ENCODE peak calls at places on chromosomes 16 and 17, in five cellular contexts. R is epithelial cell of proximal tubule, Y is choroid plexus epithelial cell, M is iPS DF 6.9, P is lower lobe of right lung. I is an unnamed sample.

GRCh38 chr16:17258848-17259713 is 211.7 kb downstream of the XYLT1 start:
- DNase-seq in R (no peak), P (no peak), Y (no peak), M (no peak), I (no peak)

GRCh38 chr17:21214777-21215541 is 998 bp upstream of the TMEM11 start:
- DNase-seq in R (no peak), Y (peak; percentile 39), P (peak; percentile 56), M (no peak), I (no peak)

GRCh38 chr16:88977028-88977844 is at the start of gene CBFA2T3:
- DNase-seq in P (peak; percentile 87), M (no peak), R (no peak), Y (no peak), I (no peak)

GRCh38 chr16:81740163-81740562 is 38.9 kb upstream of the PLCG2 start:
- DNase-seq in P (no peak), M (no peak), Y (no peak), R (no peak), I (no peak)

GRCh38 chr16:11030990-11031510 is 86.7 kb downstream of the CLEC16A start:
- DNase-seq in R (no peak), Y (no peak), M (no peak), P (no peak), I (no peak)

GRCh38 chr17:80792373-80792781 is 199.3 kb upstream of the CHMP6 start:
- DNase-seq in P (no peak), R (no peak), M (no peak), Y (peak; percentile 80), I (peak; percentile 73)

GRCh38 chr17:75878174-75878998 is at the start of gene TRIM47:
- DNase-seq in P (peak; percentile 73), M (no peak), R (no peak), Y (peak; percentile 71), I (peak; percentile 91)

GRCh38 chr16:30930160-30930571 is 6.8 kb downstream of the FBXL19 start:
- DNase-seq in R (no peak), Y (no peak), M (no peak), P (no peak), I (no peak)

GRCh38 chr16:27481282-27481934 is 68.3 kb downstream of the GTF3C1 start:
- DNase-seq in M (no peak), Y (no peak), R (no peak), P (no peak), I (peak; percentile 64)

GRCh38 chr16:14365200-14365851 is 264.7 kb downstream of the PARN start:
- DNase-seq in Y (no peak), P (no peak), R (no peak), M (no peak), I (no peak)

GRCh38 chr17:42798011-42798382 is 507 bp downstream of the COA3 start:
- DNase-seq in R (no peak), P (no peak), Y (no peak), M (no peak), I (no peak)

GRCh38 chr17:82601447-82602000 is 46.7 kb downstream of the WDR45B start:
- DNase-seq in M (no peak), P (no peak), R (no peak), Y (no peak), I (no peak)

DNA sequence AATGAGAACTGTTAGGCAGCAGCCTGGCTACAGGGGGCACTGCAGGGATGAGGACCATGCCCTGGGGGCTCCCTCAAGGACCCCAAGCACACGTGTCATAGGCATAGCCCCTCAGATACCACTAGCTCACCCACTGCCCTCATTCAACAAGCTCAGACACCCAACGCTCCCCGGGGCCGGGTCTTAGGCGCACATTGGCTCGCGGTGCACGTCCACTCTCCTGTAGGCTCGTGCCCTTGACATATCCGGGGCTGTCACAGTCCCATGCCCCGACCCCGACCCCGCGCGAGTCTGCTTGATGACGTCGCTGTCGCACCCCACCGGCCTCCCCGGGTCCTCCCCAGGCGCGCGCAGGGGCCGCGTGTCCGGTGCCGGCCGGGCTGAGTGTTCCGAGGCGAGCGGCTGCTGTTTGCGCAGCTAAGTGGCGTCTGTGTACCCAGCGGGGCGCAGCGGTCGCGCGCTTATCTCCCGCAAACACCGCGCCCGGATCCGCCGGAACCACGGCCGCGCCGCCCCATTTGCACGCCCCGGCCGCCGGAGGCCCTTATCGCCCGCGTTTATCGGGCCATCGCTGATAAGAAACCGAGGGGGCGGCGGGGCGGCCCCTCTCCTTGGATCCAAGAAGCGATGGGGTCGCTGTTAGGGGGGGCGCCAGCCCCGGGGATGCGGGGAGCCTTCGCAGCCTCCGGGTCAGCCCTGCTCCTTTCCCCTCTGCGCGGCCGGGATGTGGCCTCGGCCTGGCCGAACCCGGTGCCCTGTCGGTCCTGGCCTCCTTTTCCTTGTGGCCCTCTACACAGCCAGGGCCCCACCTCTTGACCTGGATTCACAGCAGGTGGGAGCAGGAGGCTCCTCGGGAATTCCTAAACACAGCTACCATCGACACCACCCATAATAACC is 20.7 kb upstream of the NAGS start:
- DNase-seq in P (peak; percentile 67), M (no peak), Y (no peak), R (no peak), I (peak; percentile 78)
- H3K4me3 ChIP-seq in P (peak overlapping the region; percentile 54), M (peak overlapping the region; percentile 65), Y (peak overlapping the region; percentile 51), R (peak overlapping the region; percentile 49), I (no peak overlapping the region)

GRCh38 chr16:79597277-79597676 is 3.3 kb downstream of the MAF start:
- DNase-seq in M (no peak), Y (no peak), R (no peak), P (no peak), I (no peak)

GRCh38 chr16:79597775-79598174 is 2.8 kb downstream of the MAF start:
- DNase-seq in M (no peak), Y (no peak), R (no peak), P (no peak), I (no peak)

GRCh38 chr16:79593754-79594153 is 6.8 kb downstream of the MAF start:
- DNase-seq in Y (no peak), M (no peak), P (no peak), R (no peak), I (no peak)

GRCh38 chr16:79595261-79595660 is 5.3 kb downstream of the MAF start:
- DNase-seq in R (no peak), M (no peak), Y (no peak), P (no peak), I (no peak)

GRCh38 chr16:79595916-79596450 is 4.6 kb downstream of the MAF start:
- DNase-seq in P (no peak), R (no peak), Y (no peak), M (no peak), I (no peak)
- H3K4me3 ChIP-seq in P (peak overlapping the region; percentile 73), R (peak overlapping the region; percentile 77), Y (peak overlapping the region; percentile 6), M (no peak overlapping the region), I (no peak overlapping the region)

DNA sequence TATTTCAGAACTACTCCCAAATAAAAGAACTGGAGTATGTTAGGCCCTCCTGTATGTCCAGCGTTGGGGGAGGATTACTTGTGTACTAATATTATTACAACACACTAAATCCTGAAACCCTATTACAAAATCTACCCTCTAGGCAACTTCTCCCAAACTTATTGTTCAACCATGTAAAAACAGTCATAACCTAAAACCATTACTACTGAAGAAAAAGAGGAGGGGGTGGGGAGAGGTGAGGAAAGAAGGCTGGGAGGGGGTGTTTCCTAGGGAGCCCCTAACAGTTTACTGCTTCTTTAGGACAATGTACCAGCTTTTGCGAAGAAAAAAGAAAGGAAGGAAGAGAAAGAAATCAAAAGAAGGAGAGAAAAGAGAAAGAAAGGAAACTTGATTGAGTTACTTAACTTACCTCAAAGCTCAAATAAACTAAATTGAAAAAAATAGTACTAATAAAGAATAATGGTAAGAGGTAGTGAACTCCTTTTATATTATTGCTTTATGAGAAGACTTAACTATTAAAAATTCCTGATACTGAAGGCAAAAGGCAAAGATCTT is 2.3 kb downstream of the SALL1 start:
- DNase-seq in M (no peak), P (no peak), Y (no peak), R (no peak), I (no peak)
- H3K4me3 ChIP-seq in M (no peak overlapping the region), P (no peak overlapping the region), Y (no peak overlapping the region), R (peak overlapping the region; percentile 94), I (no peak overlapping the region)

DNA sequence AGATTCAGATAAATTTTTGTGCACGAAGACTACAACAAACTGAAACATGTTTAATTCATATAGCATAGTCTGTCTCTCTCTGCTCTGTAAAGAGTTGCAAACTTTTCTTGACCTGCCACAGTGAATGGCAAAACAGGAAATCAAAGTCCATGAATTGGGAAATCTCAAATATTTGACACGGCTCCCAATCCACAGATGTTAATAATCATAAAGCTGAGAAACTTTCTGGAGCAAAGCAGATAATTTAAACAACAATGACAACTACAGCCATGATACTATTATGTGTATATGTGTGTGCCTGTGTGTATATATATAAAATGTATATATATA is 743 bp upstream of the ABCA6 start:
- DNase-seq in P (no peak), R (no peak), Y (peak; percentile 79), M (no peak), I (no peak)
- H3K4me3 ChIP-seq in P (peak overlapping the region; percentile 36), R (no peak overlapping the region), Y (peak overlapping the region; percentile 45), M (no peak overlapping the region), I (no peak overlapping the region)

GRCh38 chr17:29018788-29019474 is 13.1 kb upstream of the SEZ6 start:
- DNase-seq in Y (no peak), M (no peak), P (no peak), R (no peak), I (no peak)
- H3K4me3 ChIP-seq in Y (no peak overlapping the region), M (no peak overlapping the region), P (no peak overlapping the region), R (no peak overlapping the region), I (no peak overlapping the region)

DNA sequence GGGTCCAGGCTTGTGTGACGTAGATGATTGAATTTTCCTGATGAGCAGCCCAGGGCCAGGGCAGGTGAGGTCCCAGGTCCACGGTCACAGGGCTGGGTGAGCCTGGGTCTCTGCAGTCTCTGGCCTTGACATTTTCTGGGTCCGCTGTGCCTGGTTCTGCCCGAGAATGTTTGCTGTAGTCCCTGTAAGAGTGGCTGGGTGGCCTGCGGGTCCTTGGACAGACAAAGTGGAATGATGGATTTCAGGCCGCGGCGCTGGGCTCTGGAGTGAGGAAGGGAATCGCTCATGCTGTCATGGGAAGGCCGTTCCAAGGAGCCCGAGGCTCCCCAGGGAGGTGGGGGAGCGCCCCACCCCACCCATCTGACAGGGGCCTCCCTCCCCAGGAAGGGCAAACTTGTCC is 153.5 kb upstream of the CIBAR2 start:
- DNase-seq in M (no peak), Y (no peak), P (no peak), R (no peak), I (no peak)
- H3K4me3 ChIP-seq in M (no peak overlapping the region), Y (no peak overlapping the region), P (no peak overlapping the region), R (no peak overlapping the region), I (no peak overlapping the region)

GRCh38 chr17:67376892-67377726 is at the start of gene PITPNC1:
- DNase-seq in M (peak; percentile 47), Y (peak; percentile 86), R (no peak), P (peak; percentile 91), I (peak; percentile 95)
- H3K4me3 ChIP-seq in M (peak within 1 kb of the TSS; percentile 91), Y (peak within 1 kb of the TSS; percentile 72), R (peak within 1 kb of the TSS; percentile 95), P (peak within 1 kb of the TSS; percentile 95), I (peak within 1 kb of the TSS; percentile 54)